ENCODE peak calls at places on chromosomes 13 and 19, in nine cellular contexts. S, Z, R, G, Q, K, Y, O and F are unnamed samples.

GRCh38 chr13:59776924-59777690 is 386.6 kb downstream of the DIAPH3 start:
- DNase-seq in S (no peak), Z (no peak), R (no peak), G (no peak), Q (no peak), K (peak; percentile 67), Y (no peak), O (no peak), F (no peak)

GRCh38 chr19:21602105-21602658 is 96.8 kb downstream of the ZNF429 start:
- DNase-seq in S (no peak), Z (no peak), R (no peak), G (no peak), Q (no peak), K (no peak), Y (no peak), O (no peak), F (no peak)

GRCh38 chr19:1057185-1057857 is 9.6 kb upstream of the ARHGAP45 start:
- DNase-seq in S (no peak), Z (no peak), R (peak; percentile 53), G (no peak), Q (no peak), K (no peak), Y (peak; percentile 59), O (peak; percentile 54), F (no peak)

GRCh38 chr13:94435604-94436226 is 43.8 kb downstream of the DCT start:
- DNase-seq in S (peak; percentile 11), Z (no peak), R (no peak), G (peak; percentile 19), Q (no peak), K (no peak), Y (peak; percentile 46), O (no peak), F (no peak)

GRCh38 chr13:90238433-90238832 is 1109.1 kb upstream of the MIR17HG start:
- DNase-seq in S (no peak), Z (no peak), R (no peak), G (no peak), Q (no peak), K (no peak), Y (no peak), O (no peak), F (no peak)

GRCh38 chr19:57465680-57466381 is 8.9 kb upstream of the VN1R1 start:
- DNase-seq in S (no peak), Z (no peak), R (no peak), G (no peak), Q (no peak), K (no peak), Y (no peak), O (peak; percentile 40), F (no peak)

GRCh38 chr13:51584731-51585191 is 499 bp downstream of the WDFY2 start:
- DNase-seq in S (peak; percentile 24), Z (peak; percentile 69), R (no peak), G (no peak), Q (peak; percentile 53), K (no peak), Y (peak; percentile 93), O (no peak), F (peak; percentile 64)

GRCh38 chr19:5345895-5346386 is 5.3 kb upstream of the PTPRS start:
- DNase-seq in S (no peak), Z (no peak), R (no peak), G (no peak), Q (no peak), K (peak; percentile 1), Y (no peak), O (no peak), F (peak; percentile 45)

GRCh38 chr13:23618341-23618740 is 48.1 kb downstream of the TNFRSF19 start:
- DNase-seq in S (no peak), Z (no peak), R (no peak), G (no peak), Q (no peak), K (peak; percentile 69), Y (no peak), O (no peak), F (no peak)

GRCh38 chr19:33375156-33375744 is 1.7 kb downstream of the CEBPG start:
- DNase-seq in S (no peak), Z (no peak), R (no peak), G (no peak), Q (no peak), K (no peak), Y (no peak), O (no peak), F (no peak)

GRCh38 chr13:68234278-68234677 is 1004.1 kb upstream of the PCDH9 start:
- DNase-seq in S (no peak), Z (no peak), R (no peak), G (no peak), Q (no peak), K (no peak), Y (no peak), O (no peak), F (no peak)

GRCh38 chr19:19385900-19386339 is 19.6 kb upstream of the GATAD2A start:
- DNase-seq in S (no peak), Z (no peak), R (no peak), G (no peak), Q (no peak), K (no peak), Y (peak; percentile 43), O (no peak), F (peak; percentile 76)

GRCh38 chr13:30216111-30216510 is 91.2 kb downstream of the KATNAL1 start:
- DNase-seq in S (no peak), Z (no peak), R (no peak), G (no peak), Q (no peak), K (no peak), Y (no peak), O (no peak), F (no peak)

GRCh38 chr13:30143671-30144400 is 163.5 kb downstream of the KATNAL1 start:
- DNase-seq in S (no peak), Z (no peak), R (no peak), G (no peak), Q (no peak), K (no peak), Y (no peak), O (no peak), F (no peak)

GRCh38 chr19:42386974-42387707 is 3.0 kb downstream of the CNFN start:
- DNase-seq in S (peak; percentile 23), Z (peak; percentile 32), R (peak; percentile 32), G (peak; percentile 48), Q (peak; percentile 53), K (peak; percentile 26), Y (peak; percentile 81), O (no peak), F (no peak)

GRCh38 chr19:16654151-16654550 is 5.8 kb downstream of the SMIM7 start:
- DNase-seq in S (no peak), Z (no peak), R (no peak), G (no peak), Q (no peak), K (no peak), Y (no peak), O (no peak), F (no peak)